ENCODE peak calls at places on chromosomes 11 and 22, in five cellular contexts. H is left ventricle myocardium inferior, F is keratinocyte, Z is astrocyte, M is pancreas. S is an unnamed sample.

GRCh38 chr11:114135737-114136151 is 76.2 kb downstream of the ZBTB16 start:
- DNase-seq in Z (peak; percentile 18), F (no peak), M (no peak), H (no peak), S (peak; percentile 80)

GRCh38 chr11:44531636-44532035 is 33.8 kb upstream of the CD82 start:
- DNase-seq in F (no peak), Z (no peak), M (no peak), H (no peak), S (no peak)

GRCh38 chr11:71311176-71311925 is 59.0 kb upstream of the SHANK2 start:
- DNase-seq in Z (no peak), M (no peak), H (no peak), F (no peak), S (no peak)

GRCh38 chr11:2088746-2089535 is 50.2 kb downstream of the IGF2 start:
- DNase-seq in F (no peak), M (no peak), Z (no peak), H (no peak), S (no peak)

GRCh38 chr22:37545703-37546435 is 14.4 kb upstream of the CDC42EP1 start:
- DNase-seq in H (peak; percentile 94), M (peak; percentile 74), F (no peak), Z (peak; percentile 89), S (peak; percentile 100)

GRCh38 chr22:27303718-27304117 is 497.8 kb downstream of the MN1 start:
- DNase-seq in F (no peak), M (no peak), H (no peak), Z (no peak), S (no peak)

GRCh38 chr11:120622189-120622912 is 110.8 kb downstream of the GRIK4 start:
- DNase-seq in Z (peak; percentile 4), F (peak; percentile 1), M (no peak), H (peak; percentile 54), S (peak; percentile 13)

GRCh38 chr22:17145021-17145680 is 13.9 kb downstream of the HDHD5 start:
- DNase-seq in M (no peak), F (no peak), H (no peak), Z (no peak), S (no peak)

GRCh38 chr11:25066706-25067105 is 569.9 kb downstream of the LUZP2 start:
- DNase-seq in Z (no peak), H (no peak), M (no peak), F (no peak), S (no peak)

GRCh38 chr11:128424867-128425285 is 162.5 kb downstream of the ETS1 start:
- DNase-seq in Z (no peak), M (peak; percentile 56), H (peak; percentile 50), F (no peak), S (peak; percentile 36)

GRCh38 chr11:63767415-63768231 is 952 bp downstream of the ZFTA start:
- DNase-seq in H (peak; percentile 63), Z (peak; percentile 73), F (peak; percentile 41), M (peak; percentile 56), S (peak; percentile 87)

GRCh38 chr11:30917859-30918478 is 331.8 kb upstream of the MPPED2 start:
- DNase-seq in F (no peak), H (no peak), M (no peak), Z (peak; percentile 9), S (peak; percentile 77)

GRCh38 chr11:16816358-16817270 is 78.2 kb downstream of the C11orf58 start:
- DNase-seq in Z (no peak), M (no peak), H (no peak), F (no peak), S (no peak)

GRCh38 chr11:76694664-76695063 is 24.1 kb upstream of the LRRC32 start:
- DNase-seq in H (no peak), F (no peak), Z (peak; percentile 73), M (no peak), S (peak; percentile 53)

GRCh38 chr22:38967451-38968450 is 10.3 kb downstream of the APOBEC3A start:
- DNase-seq in H (no peak), F (no peak), M (no peak), Z (no peak), S (no peak)

GRCh38 chr11:95764267-95764898 is 25.2 kb downstream of the FAM76B start:
- DNase-seq in Z (peak; percentile 49), M (no peak), F (no peak), H (no peak), S (peak; percentile 61)

GRCh38 chr11:5274340-5274739 is 4.6 kb upstream of the HBE1 start:
- DNase-seq in Z (no peak), M (no peak), F (no peak), H (no peak), S (no peak)

GRCh38 chr11:66268953-66269906 is 791 bp downstream of the RAB1B start:
- DNase-seq in Z (peak; percentile 31), F (no peak), H (no peak), M (no peak), S (peak; percentile 41)

GRCh38 chr11:86481399-86481798 is 106.7 kb downstream of the CCDC81 start:
- DNase-seq in Z (no peak), H (no peak), M (no peak), F (no peak), S (no peak)
- H3K4me1 ChIP-seq in Z (peaks cover 36% of the 10 kb centered on the region), H (peaks cover 65% of the 10 kb centered on the region), M (no peaks in the 10 kb centered on the region), F (peaks cover 25% of the 10 kb centered on the region), S (peaks cover 13% of the 10 kb centered on the region)

GRCh38 chr11:73156686-73157085 is 14.6 kb upstream of the FCHSD2 start:
- DNase-seq in F (no peak), M (no peak), Z (no peak), H (no peak), S (no peak)

GRCh38 chr11:73159297-73159696 is 17.2 kb upstream of the FCHSD2 start:
- DNase-seq in F (no peak), Z (no peak), H (no peak), M (no peak), S (no peak)

GRCh38 chr11:73158356-73159051 is 16.4 kb upstream of the FCHSD2 start:
- DNase-seq in M (no peak), H (no peak), F (no peak), Z (peak; percentile 77), S (no peak)

GRCh38 chr11:73156114-73156513 is 14.0 kb upstream of the FCHSD2 start:
- DNase-seq in F (no peak), H (no peak), Z (no peak), M (no peak), S (no peak)

DNA sequence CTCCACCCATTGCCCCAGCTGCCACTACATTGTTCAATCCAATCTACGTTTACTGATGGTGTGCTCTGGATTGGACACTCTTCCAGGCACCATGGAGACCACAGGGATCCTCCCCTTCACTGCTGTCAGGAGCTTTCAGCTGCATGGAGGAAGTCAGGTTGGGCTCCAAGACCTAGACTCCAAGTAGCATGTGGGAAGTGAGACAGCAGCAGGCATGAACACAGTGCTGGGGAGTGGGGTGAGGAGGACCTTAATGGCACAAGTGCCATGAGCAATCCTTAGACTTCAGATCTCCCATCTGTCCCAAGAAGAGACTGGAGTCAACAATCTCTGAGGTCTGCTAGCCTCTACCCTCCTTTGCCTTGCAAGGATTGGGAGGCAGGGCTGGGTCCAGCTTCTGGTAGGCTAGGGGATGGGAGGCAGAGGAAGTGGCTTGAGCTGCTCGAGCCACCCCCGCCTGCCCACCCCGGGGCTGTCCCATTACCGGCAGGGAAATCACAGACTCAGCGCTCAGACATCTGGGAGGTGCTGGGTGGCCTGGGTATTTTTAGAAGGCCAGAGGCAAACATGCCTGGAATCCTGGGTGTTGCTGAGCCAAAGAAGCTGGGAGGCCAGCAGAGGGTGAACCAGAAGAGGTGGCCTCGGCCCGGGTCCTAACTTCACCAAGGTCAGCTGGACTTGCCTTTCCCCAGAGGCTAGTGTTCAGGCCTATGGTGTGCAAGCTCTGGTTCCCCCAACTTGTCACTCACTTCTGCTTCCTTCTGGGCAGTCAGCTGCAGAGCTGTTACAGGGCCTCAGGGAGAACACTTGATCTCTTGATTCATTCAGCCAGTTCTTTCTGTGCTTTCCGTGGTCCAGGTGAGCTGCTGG is 15.3 kb upstream of the FCHSD2 start:
- DNase-seq in F (no peak), Z (peak; percentile 72), M (no peak), H (peak; percentile 72), S (peak; percentile 81)
- H3K4me1 ChIP-seq in F (peaks cover 10% of the 10 kb centered on the region), Z (peaks cover 25% of the 10 kb centered on the region), M (no peaks in the 10 kb centered on the region), H (peaks cover 73% of the 10 kb centered on the region), S (peaks cover 48% of the 10 kb centered on the region)

GRCh38 chr11:67372232-67372992 is 986 bp downstream of the CLCF1 start:
- DNase-seq in M (no peak), Z (no peak), F (no peak), H (no peak), S (peak; percentile 50)

GRCh38 chr11:67371199-67371548 is 2.2 kb downstream of the CLCF1 start:
- DNase-seq in M (no peak), H (no peak), Z (no peak), F (no peak), S (no peak)

GRCh38 chr11:67370351-67371076 is 2.9 kb downstream of the CLCF1 start:
- DNase-seq in F (no peak), M (no peak), Z (no peak), H (no peak), S (no peak)

GRCh38 chr11:67372993-67373915 is at the start of gene CLCF1:
- DNase-seq in M (peak; percentile 69), F (no peak), Z (peak; percentile 87), H (peak; percentile 69), S (peak; percentile 67)

GRCh38 chr11:67371549-67372231 is 1.7 kb downstream of the CLCF1 start:
- DNase-seq in H (no peak), F (no peak), M (no peak), Z (no peak), S (peak; percentile 61)
- H3K4me1 ChIP-seq in H (peaks cover 60% of the 10 kb centered on the region), F (peaks cover 27% of the 10 kb centered on the region), M (no peaks in the 10 kb centered on the region), Z (peaks cover 71% of the 10 kb centered on the region), S (peaks cover 7% of the 10 kb centered on the region)

DNA sequence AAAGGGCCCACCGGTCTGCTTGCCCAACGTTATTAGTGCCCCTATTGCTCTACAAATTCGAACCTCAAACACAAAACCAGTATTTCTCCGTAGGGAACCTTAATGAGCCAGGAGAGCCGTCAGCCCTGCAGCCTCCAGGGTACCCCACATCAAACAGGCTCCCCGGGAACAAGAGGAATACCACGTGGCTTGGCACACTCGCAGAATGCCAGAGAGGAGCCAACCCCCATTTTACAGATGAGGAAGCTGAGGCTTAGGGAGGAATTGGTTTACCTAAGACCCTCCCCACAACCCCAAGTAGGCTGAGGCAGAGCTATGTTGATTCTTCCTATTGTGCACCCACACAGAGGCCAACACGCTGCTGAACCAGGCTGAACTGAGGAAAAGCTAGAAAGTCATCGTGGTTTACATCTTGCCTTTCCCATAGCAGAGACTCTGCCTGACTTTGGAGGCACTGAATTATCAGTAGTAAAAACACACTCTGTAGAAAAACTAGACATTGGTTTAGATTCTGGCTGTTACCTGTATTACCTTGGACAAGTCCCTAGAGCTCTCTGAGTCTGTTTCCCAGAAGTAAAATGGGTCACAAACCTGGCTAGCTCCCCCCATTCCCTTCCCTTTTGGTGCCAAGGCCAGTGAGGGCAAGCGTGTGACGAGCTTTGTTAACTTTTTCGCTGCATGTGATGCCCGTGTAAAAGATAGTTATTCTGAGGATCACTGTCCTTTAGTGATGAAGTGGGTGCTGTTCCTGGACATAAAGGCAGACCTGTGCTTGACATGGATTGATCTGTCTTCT is 808 bp downstream of the TKFC start:
- DNase-seq in Z (no peak), M (no peak), F (no peak), H (no peak), S (no peak)
- H3K4me1 ChIP-seq in Z (peaks cover 30% of the 10 kb centered on the region), M (peaks cover 27% of the 10 kb centered on the region), F (peaks cover 30% of the 10 kb centered on the region), H (peaks cover 62% of the 10 kb centered on the region), S (peaks cover 13% of the 10 kb centered on the region)

GRCh38 chr11:126113515-126113957 is 50.9 kb upstream of the CDON start:
- DNase-seq in M (peak; percentile 93), Z (peak; percentile 97), F (peak; percentile 40), H (peak; percentile 85), S (peak; percentile 88)

GRCh38 chr11:126114486-126115252 is 52.0 kb upstream of the CDON start:
- DNase-seq in H (no peak), M (no peak), Z (no peak), F (no peak), S (no peak)

GRCh38 chr11:126115253-126115540 is 52.5 kb upstream of the CDON start:
- DNase-seq in M (peak; percentile 49), Z (no peak), H (peak; percentile 81), F (no peak), S (no peak)

GRCh38 chr11:126113963-126114362 is 51.3 kb upstream of the CDON start:
- DNase-seq in F (no peak), Z (no peak), M (no peak), H (no peak), S (no peak)

GRCh38 chr11:126115820-126116319 is 53.2 kb upstream of the CDON start:
- DNase-seq in F (no peak), H (peak; percentile 60), M (peak; percentile 74), Z (peak; percentile 83), S (peak; percentile 81)
- H3K4me1 ChIP-seq in F (no peaks in the 10 kb centered on the region), H (peaks cover 63% of the 10 kb centered on the region), M (peaks cover 25% of the 10 kb centered on the region), Z (peaks cover 24% of the 10 kb centered on the region), S (peaks cover 20% of the 10 kb centered on the region)

S was measured in cardiac muscle cell.